ENCODE peak calls at places on chromosome 22, in ten cellular contexts. One of them, this sample, is unnamed.

GRCh38 chr22:31932863-31933262 is 11.5 kb upstream of the YWHAH start:
- DNase-seq in lung: no peak
- DNase-seq in ovary: no peak
- DNase-seq in SK-N-SH: no peak
- DNase-seq in nephron progenitor cell: no peak
- DNase-seq in activated CD8-positive, alpha-beta memory T cell treated with anti-CD3 and anti-CD28 coated beads for 1 hour: no peak
- DNase-seq in hypothalamus: no peak
- DNase-seq in HEK293T: no peak
- DNase-seq in SW480: no peak
- DNase-seq in naive thymus-derived CD8-positive, alpha-beta T cell: no peak
- DNase-seq in this sample: no peak

GRCh38 chr22:20271114-20271994 is 3.2 kb upstream of the RTN4R start:
- DNase-seq in naive thymus-derived CD8-positive, alpha-beta T cell: no peak
- DNase-seq in hypothalamus: no peak
- DNase-seq in HEK293T: no peak
- DNase-seq in nephron progenitor cell: no peak
- DNase-seq in SW480: no peak
- DNase-seq in SK-N-SH: no peak
- DNase-seq in activated CD8-positive, alpha-beta memory T cell treated with anti-CD3 and anti-CD28 coated beads for 1 hour: no peak
- DNase-seq in lung: no peak
- DNase-seq in ovary: no peak
- DNase-seq in this sample: no peak

GRCh38 chr22:23251445-23252093 is 71.3 kb downstream of the BCR start:
- DNase-seq in hypothalamus: no peak
- DNase-seq in SW480: peak
- DNase-seq in ovary: no peak
- DNase-seq in activated CD8-positive, alpha-beta memory T cell treated with anti-CD3 and anti-CD28 coated beads for 1 hour: no peak
- DNase-seq in nephron progenitor cell: no peak
- DNase-seq in lung: no peak
- DNase-seq in SK-N-SH: no peak
- DNase-seq in HEK293T: no peak
- DNase-seq in naive thymus-derived CD8-positive, alpha-beta T cell: no peak
- DNase-seq in this sample: no peak

GRCh38 chr22:36816635-36817428 is at the start of gene PVALB:
- DNase-seq in hypothalamus: peak
- DNase-seq in SW480: no peak
- DNase-seq in ovary: peak
- DNase-seq in activated CD8-positive, alpha-beta memory T cell treated with anti-CD3 and anti-CD28 coated beads for 1 hour: no peak
- DNase-seq in naive thymus-derived CD8-positive, alpha-beta T cell: no peak
- DNase-seq in nephron progenitor cell: peak
- DNase-seq in HEK293T: peak
- DNase-seq in SK-N-SH: peak
- DNase-seq in lung: no peak
- DNase-seq in this sample: no peak

GRCh38 chr22:49712195-49712791 is 115.4 kb downstream of the BRD1 start:
- DNase-seq in lung: no peak
- DNase-seq in SW480: no peak
- DNase-seq in activated CD8-positive, alpha-beta memory T cell treated with anti-CD3 and anti-CD28 coated beads for 1 hour: no peak
- DNase-seq in HEK293T: peak
- DNase-seq in SK-N-SH: no peak
- DNase-seq in hypothalamus: no peak
- DNase-seq in ovary: no peak
- DNase-seq in naive thymus-derived CD8-positive, alpha-beta T cell: no peak
- DNase-seq in nephron progenitor cell: peak
- DNase-seq in this sample: no peak

GRCh38 chr22:26322179-26322905 is 106.7 kb upstream of the ASPHD2 start:
- DNase-seq in naive thymus-derived CD8-positive, alpha-beta T cell: no peak
- DNase-seq in SW480: peak
- DNase-seq in SK-N-SH: no peak
- DNase-seq in HEK293T: no peak
- DNase-seq in nephron progenitor cell: no peak
- DNase-seq in activated CD8-positive, alpha-beta memory T cell treated with anti-CD3 and anti-CD28 coated beads for 1 hour: no peak
- DNase-seq in hypothalamus: no peak
- DNase-seq in ovary: no peak
- DNase-seq in lung: no peak
- DNase-seq in this sample: no peak

GRCh38 chr22:30606455-30607299 is at the start of gene TCN2:
- DNase-seq in hypothalamus: peak
- DNase-seq in nephron progenitor cell: peak
- DNase-seq in HEK293T: peak
- DNase-seq in activated CD8-positive, alpha-beta memory T cell treated with anti-CD3 and anti-CD28 coated beads for 1 hour: no peak
- DNase-seq in lung: peak
- DNase-seq in SW480: peak
- DNase-seq in SK-N-SH: peak
- DNase-seq in naive thymus-derived CD8-positive, alpha-beta T cell: no peak
- DNase-seq in ovary: peak
- DNase-seq in this sample: peak

GRCh38 chr22:29998627-29999026 is 81.6 kb upstream of the HORMAD2 start:
- DNase-seq in SK-N-SH: no peak
- DNase-seq in naive thymus-derived CD8-positive, alpha-beta T cell: no peak
- DNase-seq in HEK293T: no peak
- DNase-seq in nephron progenitor cell: no peak
- DNase-seq in ovary: no peak
- DNase-seq in SW480: no peak
- DNase-seq in hypothalamus: no peak
- DNase-seq in activated CD8-positive, alpha-beta memory T cell treated with anti-CD3 and anti-CD28 coated beads for 1 hour: no peak
- DNase-seq in lung: no peak
- DNase-seq in this sample: no peak

GRCh38 chr22:39574779-39575551 is 4.4 kb downstream of the CACNA1I start:
- DNase-seq in activated CD8-positive, alpha-beta memory T cell treated with anti-CD3 and anti-CD28 coated beads for 1 hour: no peak
- DNase-seq in lung: no peak
- DNase-seq in HEK293T: no peak
- DNase-seq in SK-N-SH: no peak
- DNase-seq in nephron progenitor cell: no peak
- DNase-seq in hypothalamus: no peak
- DNase-seq in naive thymus-derived CD8-positive, alpha-beta T cell: no peak
- DNase-seq in ovary: no peak
- DNase-seq in SW480: peak
- DNase-seq in this sample: no peak

GRCh38 chr22:28015056-28015445 is 96.0 kb upstream of the PITPNB start:
- DNase-seq in HEK293T: no peak
- DNase-seq in SW480: no peak
- DNase-seq in activated CD8-positive, alpha-beta memory T cell treated with anti-CD3 and anti-CD28 coated beads for 1 hour: no peak
- DNase-seq in naive thymus-derived CD8-positive, alpha-beta T cell: no peak
- DNase-seq in nephron progenitor cell: no peak
- DNase-seq in hypothalamus: no peak
- DNase-seq in SK-N-SH: no peak
- DNase-seq in lung: no peak
- DNase-seq in ovary: no peak
- DNase-seq in this sample: no peak

GRCh38 chr22:21443057-21443734 is 24.0 kb upstream of the TMEM191C start:
- DNase-seq in ovary: no peak
- DNase-seq in HEK293T: no peak
- DNase-seq in SW480: no peak
- DNase-seq in lung: no peak
- DNase-seq in SK-N-SH: no peak
- DNase-seq in nephron progenitor cell: no peak
- DNase-seq in activated CD8-positive, alpha-beta memory T cell treated with anti-CD3 and anti-CD28 coated beads for 1 hour: no peak
- DNase-seq in hypothalamus: no peak
- DNase-seq in naive thymus-derived CD8-positive, alpha-beta T cell: no peak
- DNase-seq in this sample: no peak

GRCh38 chr22:39343259-39344045 is 6.3 kb upstream of the SYNGR1 start:
- DNase-seq in SK-N-SH: peak
- DNase-seq in hypothalamus: peak
- DNase-seq in ovary: peak
- DNase-seq in activated CD8-positive, alpha-beta memory T cell treated with anti-CD3 and anti-CD28 coated beads for 1 hour: no peak
- DNase-seq in lung: peak
- DNase-seq in naive thymus-derived CD8-positive, alpha-beta T cell: peak
- DNase-seq in SW480: peak
- DNase-seq in nephron progenitor cell: peak
- DNase-seq in HEK293T: peak
- DNase-seq in this sample: peak

GRCh38 chr22:38925571-38926041 is 31.8 kb upstream of the APOBEC3A start:
- DNase-seq in naive thymus-derived CD8-positive, alpha-beta T cell: no peak
- DNase-seq in SW480: no peak
- DNase-seq in activated CD8-positive, alpha-beta memory T cell treated with anti-CD3 and anti-CD28 coated beads for 1 hour: no peak
- DNase-seq in hypothalamus: no peak
- DNase-seq in lung: peak
- DNase-seq in nephron progenitor cell: no peak
- DNase-seq in SK-N-SH: no peak
- DNase-seq in ovary: no peak
- DNase-seq in HEK293T: no peak
- DNase-seq in this sample: no peak

GRCh38 chr22:37484115-37485005 is 1.8 kb downstream of the MFNG start:
- DNase-seq in hypothalamus: peak
- DNase-seq in lung: peak
- DNase-seq in HEK293T: no peak
- DNase-seq in activated CD8-positive, alpha-beta memory T cell treated with anti-CD3 and anti-CD28 coated beads for 1 hour: peak
- DNase-seq in naive thymus-derived CD8-positive, alpha-beta T cell: peak
- DNase-seq in SW480: no peak
- DNase-seq in SK-N-SH: no peak
- DNase-seq in nephron progenitor cell: no peak
- DNase-seq in ovary: no peak
- DNase-seq in this sample: peak

GRCh38 chr22:20777420-20778177 is 3.7 kb downstream of the SERPIND1 start:
- DNase-seq in SW480: peak
- DNase-seq in SK-N-SH: no peak
- DNase-seq in ovary: peak
- DNase-seq in hypothalamus: no peak
- DNase-seq in activated CD8-positive, alpha-beta memory T cell treated with anti-CD3 and anti-CD28 coated beads for 1 hour: no peak
- DNase-seq in lung: no peak
- DNase-seq in nephron progenitor cell: no peak
- DNase-seq in naive thymus-derived CD8-positive, alpha-beta T cell: no peak
- DNase-seq in HEK293T: no peak
- DNase-seq in this sample: no peak